ENCODE peak calls at places on chromosomes 16 and 17, in five cellular contexts. Y is right atrium auricular region; K is IMR-90; H is CD8-positive, alpha-beta T cell; O is heart right ventricle. D is an unnamed sample.

GRCh38 chr16:80085606-80086005 is 455.2 kb upstream of the DYNLRB2 start:
- DNase-seq in O (no peak), H (no peak), K (no peak), Y (no peak), D (no peak)

GRCh38 chr16:66146689-66147330 is 219.7 kb upstream of the CDH5 start:
- DNase-seq in Y (no peak), H (no peak), O (no peak), K (peak), D (no peak)

GRCh38 chr17:65220732-65221131 is 83.6 kb downstream of the RGS9 start:
- DNase-seq in Y (no peak), H (no peak), O (no peak), K (no peak), D (no peak)

GRCh38 chr16:75116081-75116910 is at the start of gene LDHD:
- DNase-seq in O (peak), H (no peak), K (no peak), Y (peak), D (peak)

GRCh38 chr17:32383926-32384434 is 34.0 kb downstream of the ZNF207 start:
- DNase-seq in H (no peak), O (no peak), K (no peak), Y (no peak), D (no peak)

GRCh38 chr17:50270430-50271172 is 3.7 kb upstream of the TMEM92 start:
- DNase-seq in O (peak), Y (no peak), H (no peak), K (peak), D (peak)

GRCh38 chr16:51651061-51651466 is 500.0 kb upstream of the SALL1 start:
- DNase-seq in K (no peak), Y (no peak), O (no peak), H (no peak), D (no peak)

GRCh38 chr16:81464279-81464678 is 19.7 kb downstream of the CMIP start:
- DNase-seq in Y (no peak), O (no peak), H (no peak), K (no peak), D (no peak)

GRCh38 chr16:89971495-89972243 is 23.1 kb downstream of the DEF8 start:
- DNase-seq in O (peak), Y (no peak), H (no peak), K (no peak), D (no peak)

GRCh38 chr17:47262586-47262985 is 9.0 kb downstream of the ITGB3 start:
- DNase-seq in K (no peak), Y (no peak), H (no peak), O (no peak), D (no peak)

GRCh38 chr16:50833929-50834328 is 92.0 kb downstream of the CYLD start:
- DNase-seq in O (no peak), K (no peak), H (no peak), Y (peak), D (no peak)

GRCh38 chr16:84920333-84920732 is 91.0 kb downstream of the ZDHHC7 start:
- DNase-seq in O (no peak), H (no peak), Y (no peak), K (no peak), D (no peak)

GRCh38 chr16:17755158-17755557 is 284.4 kb upstream of the XYLT1 start:
- DNase-seq in K (no peak), Y (no peak), O (no peak), H (no peak), D (no peak)

DNA sequence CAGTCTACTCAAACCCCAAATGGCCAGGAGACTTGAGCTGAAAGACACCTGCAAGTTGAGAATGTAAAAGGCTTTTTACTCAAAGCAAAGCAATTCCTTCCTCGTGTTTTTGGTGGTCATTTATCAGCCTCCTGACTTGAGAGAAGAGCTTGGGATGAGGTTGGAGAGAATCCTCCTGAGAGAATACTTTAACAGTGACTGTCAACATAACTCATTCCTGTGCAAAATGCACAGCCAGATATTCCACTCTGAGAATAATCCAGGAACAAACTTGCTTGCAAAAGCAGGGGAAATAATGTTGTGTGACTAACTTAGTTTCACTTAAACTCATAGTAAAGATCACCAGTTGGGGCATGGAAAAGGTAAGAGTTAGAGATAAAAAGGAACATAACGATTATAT is 53.4 kb downstream of the SNTB2 start:
- DNase-seq in H (no peak), O (no peak), K (peak), Y (no peak), D (peak)
- H3K27ac ChIP-seq in H (no peak), O (no peak), K (no peak), Y (no peak), D (no peak)

GRCh38 chr16:9034056-9034455 is 57.4 kb upstream of the HAPSTR1 start:
- DNase-seq in O (no peak), H (no peak), K (no peak), Y (no peak), D (no peak)

GRCh38 chr16:9039208-9039607 is 52.2 kb upstream of the HAPSTR1 start:
- DNase-seq in H (no peak), O (no peak), Y (no peak), K (peak), D (peak)

GRCh38 chr16:9035986-9036385 is 55.5 kb upstream of the HAPSTR1 start:
- DNase-seq in K (no peak), Y (no peak), H (no peak), O (no peak), D (no peak)

GRCh38 chr16:9033125-9033830 is 58.2 kb upstream of the HAPSTR1 start:
- DNase-seq in Y (no peak), H (no peak), O (no peak), K (peak), D (peak)
- TF ChIP-seq CTCF in Y (peak), H (no peak), O (peak), K (peak), D (peak)

DNA sequence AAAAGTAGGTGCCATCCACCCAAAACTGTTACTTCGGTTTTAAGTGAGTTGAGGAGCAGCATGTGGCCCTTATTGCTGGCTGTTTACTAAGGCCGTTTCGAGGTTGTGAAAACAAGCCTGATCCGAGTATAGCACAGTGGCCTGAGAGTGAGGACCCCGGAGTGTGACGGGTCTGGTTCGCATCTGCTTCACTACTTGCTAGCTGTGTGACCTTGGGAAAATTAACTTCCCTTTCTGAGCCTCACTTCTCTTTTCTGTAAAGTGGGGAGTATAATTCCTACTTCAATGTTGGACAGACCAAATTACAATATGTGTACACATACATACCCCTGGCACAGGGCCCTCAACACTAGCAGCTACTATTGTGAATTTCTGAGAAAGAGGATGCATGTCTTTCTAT is 11.7 kb upstream of the HEATR6 start:
- DNase-seq in H (no peak), Y (no peak), K (no peak), O (no peak), D (no peak)
- H3K27ac ChIP-seq in H (no peak), Y (no peak), K (no peak), O (no peak), D (no peak)

GRCh38 chr17:76000755-76001521 is at the start of gene CDK3:
- DNase-seq in H (no peak), O (no peak), K (no peak), Y (no peak), D (no peak)
- TF ChIP-seq CTCF in H (no peak), O (no peak), K (no peak), Y (no peak), D (no peak)

DNA sequence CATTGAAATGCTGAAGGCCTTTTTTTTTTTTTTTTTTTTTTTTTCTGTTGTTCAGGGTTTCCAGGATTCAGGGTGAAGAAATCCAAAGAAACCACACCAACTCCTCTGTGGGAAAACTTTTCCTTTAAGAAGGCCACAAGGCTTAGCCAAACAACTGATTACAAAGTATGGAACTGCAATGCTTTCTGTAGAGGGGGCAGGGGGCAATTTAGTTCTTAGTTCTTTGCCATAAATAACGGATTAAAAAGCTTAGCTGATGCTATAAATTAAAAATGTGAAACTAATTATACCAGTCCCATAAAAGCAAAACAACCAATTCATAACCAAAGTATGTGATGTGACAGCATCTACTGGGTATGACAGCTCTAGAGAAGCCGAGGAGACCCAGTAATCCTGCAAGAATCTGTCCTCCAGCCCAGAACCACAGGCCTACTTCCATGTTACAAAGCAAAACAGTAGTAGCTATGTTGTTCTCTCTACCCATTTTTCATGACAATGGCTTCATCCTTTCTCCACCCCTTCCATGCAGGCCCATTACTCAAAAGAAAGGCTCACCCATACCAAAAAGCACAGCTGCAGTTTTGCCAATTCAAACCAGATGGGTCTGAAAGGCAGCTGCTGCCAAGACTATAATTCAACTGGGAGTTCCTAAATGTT is 167.0 kb upstream of the ZFHX3 start:
- DNase-seq in O (no peak), K (peak), H (no peak), Y (no peak), D (peak)
- H3K27ac ChIP-seq in O (no peak), K (peak), H (no peak), Y (peak), D (peak)

DNA sequence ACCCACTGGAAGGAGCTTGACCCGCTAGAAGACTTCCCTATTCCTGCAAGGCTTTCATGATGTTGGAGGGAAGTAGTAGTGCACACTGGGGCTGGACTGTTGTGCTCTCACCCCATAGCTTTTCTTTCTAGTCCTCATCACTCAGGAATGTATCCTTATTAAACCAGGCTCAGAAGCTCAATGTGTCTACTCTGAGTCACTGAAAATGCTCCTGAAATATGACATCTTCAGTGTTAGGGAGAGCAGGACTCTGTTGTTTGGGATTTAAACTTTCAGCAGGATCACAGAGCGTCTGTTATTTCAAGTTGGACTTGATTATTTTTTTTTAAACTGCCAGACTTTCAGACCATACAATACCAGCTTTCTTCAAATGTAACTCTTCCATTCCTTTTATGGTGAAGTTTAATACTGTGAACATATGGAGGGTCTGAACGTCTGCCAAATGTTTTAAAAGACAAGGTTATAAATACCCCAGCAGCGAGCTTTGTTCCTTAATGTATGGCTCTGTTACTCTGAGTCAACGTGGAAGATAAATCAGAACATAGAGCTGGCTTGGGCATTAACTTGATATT is 257.5 kb downstream of the CDH11 start:
- DNase-seq in Y (no peak), O (no peak), H (no peak), K (peak), D (peak)
- TF ChIP-seq CTCF in Y (no peak), O (no peak), H (no peak), K (no peak), D (no peak)

D was measured in brain microvascular endothelial cell.